ENCODE peak calls at places on chromosomes 1 and 21, in nine cellular contexts. One of them, this sample, is unnamed.

GRCh38 chr1:197183195-197183748 is 36.8 kb upstream of the ASPM start:
- ATAC-seq in RWPE2: no peak
- ATAC-seq in left cardiac atrium: no peak
- ATAC-seq in lower lobe of right lung: no peak
- ATAC-seq in T-cell: no peak
- ATAC-seq in A549: no peak
- ATAC-seq in T-helper 17 cell: no peak
- ATAC-seq in stimulated activated naive B cell treated with anti-CD40 and anti-IgM and Interleukin-4, amounts not matched to agents 10 μg/mL and 1 μg/mL and 100 μg/mL, for 72 hours: peak
- ATAC-seq in activated CD8-positive, alpha-beta memory T cell treated with anti-CD3 and anti-CD28 coated beads, Interleukin-2, amount 10 ng/mL, durations not matched to agents 7 days and 5 days: no peak
- ATAC-seq in this sample: no peak

GRCh38 chr1:8152731-8153702 is 126.9 kb upstream of the ERRFI1 start:
- ATAC-seq in RWPE2: no peak
- ATAC-seq in left cardiac atrium: no peak
- ATAC-seq in lower lobe of right lung: peak
- ATAC-seq in T-cell: peak
- ATAC-seq in A549: no peak
- ATAC-seq in T-helper 17 cell: peak
- ATAC-seq in stimulated activated naive B cell treated with anti-CD40 and anti-IgM and Interleukin-4, amounts not matched to agents 10 μg/mL and 1 μg/mL and 100 μg/mL, for 72 hours: peak
- ATAC-seq in activated CD8-positive, alpha-beta memory T cell treated with anti-CD3 and anti-CD28 coated beads, Interleukin-2, amount 10 ng/mL, durations not matched to agents 7 days and 5 days: peak
- ATAC-seq in this sample: no peak

GRCh38 chr21:16294128-16294527 is 564.3 kb downstream of the USP25 start:
- ATAC-seq in RWPE2: no peak
- ATAC-seq in left cardiac atrium: no peak
- ATAC-seq in lower lobe of right lung: no peak
- ATAC-seq in T-cell: no peak
- ATAC-seq in A549: no peak
- ATAC-seq in T-helper 17 cell: no peak
- ATAC-seq in stimulated activated naive B cell treated with anti-CD40 and anti-IgM and Interleukin-4, amounts not matched to agents 10 μg/mL and 1 μg/mL and 100 μg/mL, for 72 hours: no peak
- ATAC-seq in activated CD8-positive, alpha-beta memory T cell treated with anti-CD3 and anti-CD28 coated beads, Interleukin-2, amount 10 ng/mL, durations not matched to agents 7 days and 5 days: no peak
- ATAC-seq in this sample: no peak

GRCh38 chr1:68528243-68528642 is 31.4 kb upstream of the DEPDC1 start:
- ATAC-seq in RWPE2: peak
- ATAC-seq in left cardiac atrium: no peak
- ATAC-seq in lower lobe of right lung: no peak
- ATAC-seq in T-cell: no peak
- ATAC-seq in A549: no peak
- ATAC-seq in T-helper 17 cell: no peak
- ATAC-seq in stimulated activated naive B cell treated with anti-CD40 and anti-IgM and Interleukin-4, amounts not matched to agents 10 μg/mL and 1 μg/mL and 100 μg/mL, for 72 hours: no peak
- ATAC-seq in activated CD8-positive, alpha-beta memory T cell treated with anti-CD3 and anti-CD28 coated beads, Interleukin-2, amount 10 ng/mL, durations not matched to agents 7 days and 5 days: no peak
- ATAC-seq in this sample: peak

GRCh38 chr1:226082959-226083302 is 20.4 kb downstream of the H3-3A start:
- ATAC-seq in RWPE2: peak
- ATAC-seq in left cardiac atrium: peak
- ATAC-seq in lower lobe of right lung: peak
- ATAC-seq in T-cell: peak
- ATAC-seq in A549: peak
- ATAC-seq in T-helper 17 cell: peak
- ATAC-seq in stimulated activated naive B cell treated with anti-CD40 and anti-IgM and Interleukin-4, amounts not matched to agents 10 μg/mL and 1 μg/mL and 100 μg/mL, for 72 hours: peak
- ATAC-seq in activated CD8-positive, alpha-beta memory T cell treated with anti-CD3 and anti-CD28 coated beads, Interleukin-2, amount 10 ng/mL, durations not matched to agents 7 days and 5 days: peak
- ATAC-seq in this sample: peak

GRCh38 chr1:175090775-175091174 is 23.1 kb downstream of the TNN start:
- ATAC-seq in RWPE2: no peak
- ATAC-seq in left cardiac atrium: peak
- ATAC-seq in lower lobe of right lung: peak
- ATAC-seq in T-cell: no peak
- ATAC-seq in A549: no peak
- ATAC-seq in T-helper 17 cell: no peak
- ATAC-seq in stimulated activated naive B cell treated with anti-CD40 and anti-IgM and Interleukin-4, amounts not matched to agents 10 μg/mL and 1 μg/mL and 100 μg/mL, for 72 hours: no peak
- ATAC-seq in activated CD8-positive, alpha-beta memory T cell treated with anti-CD3 and anti-CD28 coated beads, Interleukin-2, amount 10 ng/mL, durations not matched to agents 7 days and 5 days: no peak
- ATAC-seq in this sample: no peak

GRCh38 chr1:19441048-19441447 is 44.3 kb downstream of the CAPZB start:
- ATAC-seq in RWPE2: no peak
- ATAC-seq in left cardiac atrium: no peak
- ATAC-seq in lower lobe of right lung: no peak
- ATAC-seq in T-cell: no peak
- ATAC-seq in A549: peak
- ATAC-seq in T-helper 17 cell: no peak
- ATAC-seq in stimulated activated naive B cell treated with anti-CD40 and anti-IgM and Interleukin-4, amounts not matched to agents 10 μg/mL and 1 μg/mL and 100 μg/mL, for 72 hours: no peak
- ATAC-seq in activated CD8-positive, alpha-beta memory T cell treated with anti-CD3 and anti-CD28 coated beads, Interleukin-2, amount 10 ng/mL, durations not matched to agents 7 days and 5 days: no peak
- ATAC-seq in this sample: no peak

GRCh38 chr1:248752119-248752931 is 3.2 kb downstream of the LYPD8 start:
- ATAC-seq in RWPE2: peak
- ATAC-seq in left cardiac atrium: no peak
- ATAC-seq in lower lobe of right lung: no peak
- ATAC-seq in T-cell: peak
- ATAC-seq in A549: peak
- ATAC-seq in T-helper 17 cell: no peak
- ATAC-seq in stimulated activated naive B cell treated with anti-CD40 and anti-IgM and Interleukin-4, amounts not matched to agents 10 μg/mL and 1 μg/mL and 100 μg/mL, for 72 hours: peak
- ATAC-seq in activated CD8-positive, alpha-beta memory T cell treated with anti-CD3 and anti-CD28 coated beads, Interleukin-2, amount 10 ng/mL, durations not matched to agents 7 days and 5 days: peak
- ATAC-seq in this sample: no peak

GRCh38 chr21:34362136-34362444 is 1.7 kb upstream of the KCNE2 start:
- ATAC-seq in RWPE2: no peak
- ATAC-seq in left cardiac atrium: no peak
- ATAC-seq in lower lobe of right lung: no peak
- ATAC-seq in T-cell: peak
- ATAC-seq in A549: peak
- ATAC-seq in T-helper 17 cell: peak
- ATAC-seq in stimulated activated naive B cell treated with anti-CD40 and anti-IgM and Interleukin-4, amounts not matched to agents 10 μg/mL and 1 μg/mL and 100 μg/mL, for 72 hours: peak
- ATAC-seq in activated CD8-positive, alpha-beta memory T cell treated with anti-CD3 and anti-CD28 coated beads, Interleukin-2, amount 10 ng/mL, durations not matched to agents 7 days and 5 days: no peak
- ATAC-seq in this sample: no peak

GRCh38 chr1:116521186-116521585 is 49.6 kb downstream of the CD58 start:
- ATAC-seq in RWPE2: peak
- ATAC-seq in left cardiac atrium: peak
- ATAC-seq in lower lobe of right lung: peak
- ATAC-seq in T-cell: no peak
- ATAC-seq in A549: no peak
- ATAC-seq in T-helper 17 cell: no peak
- ATAC-seq in stimulated activated naive B cell treated with anti-CD40 and anti-IgM and Interleukin-4, amounts not matched to agents 10 μg/mL and 1 μg/mL and 100 μg/mL, for 72 hours: no peak
- ATAC-seq in activated CD8-positive, alpha-beta memory T cell treated with anti-CD3 and anti-CD28 coated beads, Interleukin-2, amount 10 ng/mL, durations not matched to agents 7 days and 5 days: no peak
- ATAC-seq in this sample: no peak

GRCh38 chr21:35035581-35035980 is 13.5 kb downstream of the RUNX1 start:
- ATAC-seq in RWPE2: no peak
- ATAC-seq in left cardiac atrium: no peak
- ATAC-seq in lower lobe of right lung: no peak
- ATAC-seq in T-cell: no peak
- ATAC-seq in A549: no peak
- ATAC-seq in T-helper 17 cell: peak
- ATAC-seq in stimulated activated naive B cell treated with anti-CD40 and anti-IgM and Interleukin-4, amounts not matched to agents 10 μg/mL and 1 μg/mL and 100 μg/mL, for 72 hours: peak
- ATAC-seq in activated CD8-positive, alpha-beta memory T cell treated with anti-CD3 and anti-CD28 coated beads, Interleukin-2, amount 10 ng/mL, durations not matched to agents 7 days and 5 days: no peak
- ATAC-seq in this sample: no peak